ENCODE peak calls at places on chromosomes 5 and 9, in eight cellular contexts. D, A, T, Q, H, X, K and L are unnamed samples.

GRCh38 chr5:43191740-43192557 is at the start of gene NIM1K:
- DNase-seq in T (peak; percentile 89), Q (peak; percentile 1), H (peak; percentile 27), X (peak; percentile 23), D (peak; percentile 41), A (peak; percentile 79), K (peak; percentile 51), L (peak; percentile 63)

GRCh38 chr5:80864706-80865435 is 95.3 kb upstream of the RASGRF2 start:
- DNase-seq in K (no peak), T (no peak), H (no peak), D (no peak), X (no peak), Q (no peak), A (peak; percentile 17), L (no peak)

GRCh38 chr5:134142806-134143205 is 28.3 kb downstream of the TCF7 start:
- DNase-seq in X (no peak), T (no peak), H (no peak), K (no peak), Q (no peak), A (no peak), D (no peak), L (peak; percentile 24)

GRCh38 chr5:43314724-43315123 is 1.5 kb upstream of the HMGCS1 start:
- DNase-seq in D (no peak), X (no peak), Q (no peak), H (no peak), A (no peak), K (no peak), T (no peak), L (no peak)

GRCh38 chr9:15720861-15721260 is 168.0 kb downstream of the CCDC171 start:
- DNase-seq in Q (no peak), X (no peak), H (no peak), T (no peak), K (no peak), A (no peak), D (no peak), L (no peak)

GRCh38 chr5:147645172-147645571 is 135.3 kb upstream of the DPYSL3 start:
- DNase-seq in Q (no peak), A (no peak), K (no peak), D (no peak), H (no peak), T (no peak), X (no peak), L (no peak)

GRCh38 chr5:136028782-136029742 is at the start of gene TGFBI:
- DNase-seq in A (peak; percentile 40), Q (no peak), K (peak; percentile 57), X (no peak), T (peak; percentile 76), H (peak; percentile 67), D (peak; percentile 54), L (peak; percentile 66)

GRCh38 chr5:172163346-172163745 is 24.7 kb downstream of the STK10 start:
- DNase-seq in A (no peak), T (peak; percentile 13), D (peak; percentile 39), K (no peak), H (peak; percentile 43), Q (no peak), X (no peak), L (no peak)

GRCh38 chr9:109513871-109514270 is 15.8 kb upstream of the PTPN3 start:
- DNase-seq in Q (no peak), X (no peak), T (no peak), A (no peak), D (peak; percentile 49), K (no peak), H (no peak), L (no peak)

GRCh38 chr5:107655836-107656235 is 14.9 kb downstream of the EFNA5 start:
- DNase-seq in X (no peak), H (no peak), A (no peak), D (no peak), Q (no peak), T (no peak), K (no peak), L (no peak)

GRCh38 chr5:87877495-87877894 is 391.1 kb downstream of the TMEM161B start:
- DNase-seq in T (no peak), K (no peak), D (no peak), A (no peak), Q (no peak), H (no peak), X (no peak), L (no peak)

GRCh38 chr5:83396662-83397061 is 74.9 kb upstream of the VCAN start:
- DNase-seq in D (no peak), X (no peak), A (no peak), T (no peak), H (no peak), Q (no peak), K (no peak), L (no peak)

GRCh38 chr5:138752341-138752950 is 779 bp upstream of the CTNNA1 start:
- DNase-seq in K (peak; percentile 37), D (no peak), Q (no peak), X (no peak), A (no peak), T (peak; percentile 17), H (no peak), L (no peak)

GRCh38 chr5:10610058-10610457 is 46.2 kb downstream of the ANKRD33B start:
- DNase-seq in X (no peak), H (no peak), A (no peak), K (no peak), T (no peak), D (no peak), Q (no peak), L (no peak)

GRCh38 chr9:130138791-130139190 is 33.4 kb upstream of the NCS1 start:
- DNase-seq in H (peak; percentile 97), T (peak; percentile 44), Q (no peak), D (peak; percentile 99), X (peak; percentile 100), A (no peak), K (peak; percentile 95), L (no peak)

GRCh38 chr5:69219939-69220338 is 14.7 kb upstream of the CDK7 start:
- DNase-seq in D (no peak), H (no peak), Q (no peak), K (no peak), X (no peak), T (no peak), A (no peak), L (no peak)

GRCh38 chr5:69217154-69217731 is 17.4 kb upstream of the CDK7 start:
- DNase-seq in K (peak; percentile 97), T (no peak), Q (peak; percentile 96), A (peak; percentile 30), D (no peak), X (no peak), H (no peak), L (peak; percentile 99)

GRCh38 chr5:69212022-69212421 is 22.6 kb downstream of the CENPH start:
- DNase-seq in K (no peak), X (no peak), D (no peak), A (peak; percentile 24), T (no peak), H (no peak), Q (no peak), L (no peak)

GRCh38 chr5:69213513-69214215 is 21.0 kb upstream of the CDK7 start:
- DNase-seq in X (peak; percentile 39), H (peak; percentile 86), A (no peak), D (peak; percentile 83), Q (no peak), K (no peak), T (no peak), L (no peak)

GRCh38 chr5:69217732-69218568 is 16.7 kb upstream of the CDK7 start:
- DNase-seq in T (peak; percentile 95), K (peak; percentile 76), A (peak; percentile 97), H (peak; percentile 86), D (peak; percentile 90), X (peak; percentile 74), Q (peak; percentile 64), L (peak; percentile 89)
- TF ChIP-seq CTCF in T (no peak), K (no peak), A (no peak), H (no peak), D (no peak), X (no peak), Q (no peak), L (peak; percentile 31)

GRCh38 chr5:178793696-178794095 is 63.2 kb upstream of the ZNF354A start:
- DNase-seq in T (no peak), K (no peak), D (no peak), X (no peak), A (no peak), H (no peak), Q (no peak), L (no peak)
- TF ChIP-seq CTCF in T (no peak), K (no peak), D (no peak), X (no peak), A (no peak), H (no peak), Q (no peak), L (no peak)

GRCh38 chr5:58932057-58932594 is 349.3 kb downstream of the RAB3C start:
- DNase-seq in K (no peak), T (no peak), H (no peak), A (no peak), D (no peak), X (no peak), Q (no peak), L (no peak)

GRCh38 chr5:58933891-58934628 is 351.2 kb downstream of the RAB3C start:
- DNase-seq in H (no peak), Q (no peak), A (no peak), K (no peak), D (no peak), T (no peak), X (no peak), L (no peak)

GRCh38 chr5:58937031-58937681 is 354.3 kb downstream of the RAB3C start:
- DNase-seq in T (no peak), A (no peak), D (no peak), Q (no peak), X (no peak), H (no peak), K (no peak), L (no peak)

GRCh38 chr5:58938568-58939424 is 355.9 kb downstream of the RAB3C start:
- DNase-seq in K (no peak), T (no peak), H (no peak), A (no peak), X (no peak), Q (no peak), D (no peak), L (no peak)

GRCh38 chr5:58934629-58935097 is 351.8 kb downstream of the RAB3C start:
- DNase-seq in Q (no peak), D (peak; percentile 70), X (peak; percentile 35), A (no peak), H (no peak), T (no peak), K (no peak), L (no peak)
- TF ChIP-seq CTCF in Q (no peak), D (no peak), X (no peak), A (no peak), H (no peak), T (no peak), K (no peak), L (no peak)

GRCh38 chr9:104091028-104091590 is 3.0 kb upstream of the SMC2 start:
- DNase-seq in X (no peak), K (no peak), T (no peak), D (no peak), Q (no peak), H (peak; percentile 2), A (no peak), L (no peak)

GRCh38 chr9:104090578-104090977 is 3.5 kb upstream of the SMC2 start:
- DNase-seq in H (no peak), Q (no peak), K (no peak), D (no peak), X (no peak), T (no peak), A (no peak), L (no peak)

GRCh38 chr9:104093162-104093561 is 947 bp upstream of the SMC2 start:
- DNase-seq in A (no peak), D (peak; percentile 30), T (no peak), H (peak; percentile 15), X (peak; percentile 7), K (no peak), Q (no peak), L (no peak)

GRCh38 chr9:104092192-104092591 is 1.9 kb upstream of the SMC2 start:
- DNase-seq in D (no peak), Q (no peak), K (no peak), X (no peak), H (no peak), A (no peak), T (no peak), L (no peak)

GRCh38 chr9:104091708-104092107 is 2.4 kb upstream of the SMC2 start:
- DNase-seq in D (peak; percentile 19), T (peak; percentile 47), A (no peak), K (peak; percentile 76), X (peak; percentile 16), H (peak; percentile 78), Q (no peak), L (no peak)
- TF ChIP-seq CTCF in D (no peak), T (peak; percentile 15), A (no peak), K (no peak), X (peak; percentile 19), H (peak; percentile 54), Q (no peak), L (no peak)